ENCODE peak calls at places on chromosomes 16 and 17, in ten cellular contexts. One of them, this sample, is unnamed.

GRCh38 chr16:50864386-50864785 is 122.5 kb downstream of the CYLD start:
- DNase-seq in AG10803: no peak
- DNase-seq in Calu3: no peak
- DNase-seq in psoas muscle: no peak
- DNase-seq in CD8-positive, alpha-beta memory T cell: no peak
- DNase-seq in KG1: no peak
- DNase-seq in amygdala: no peak
- DNase-seq in NCI-H187: no peak
- DNase-seq in cardiac muscle cell: no peak
- DNase-seq in NCI-H2029: no peak
- DNase-seq in this sample: no peak

GRCh38 chr16:57759541-57760356 is 24.2 kb downstream of the KATNB1 start:
- DNase-seq in CD8-positive, alpha-beta memory T cell: no peak
- DNase-seq in cardiac muscle cell: no peak
- DNase-seq in AG10803: no peak
- DNase-seq in psoas muscle: peak; percentile 14
- DNase-seq in NCI-H2029: no peak
- DNase-seq in amygdala: no peak
- DNase-seq in NCI-H187: no peak
- DNase-seq in Calu3: peak; percentile 35
- DNase-seq in KG1: no peak
- DNase-seq in this sample: no peak

GRCh38 chr17:44308320-44308818 is at the start of gene RUNDC3A:
- DNase-seq in CD8-positive, alpha-beta memory T cell: peak; percentile 88
- DNase-seq in psoas muscle: peak; percentile 86
- DNase-seq in AG10803: peak; percentile 68
- DNase-seq in KG1: peak; percentile 28
- DNase-seq in cardiac muscle cell: peak; percentile 94
- DNase-seq in NCI-H2029: peak; percentile 17
- DNase-seq in Calu3: peak; percentile 95
- DNase-seq in NCI-H187: peak; percentile 68
- DNase-seq in amygdala: peak; percentile 39
- DNase-seq in this sample: peak; percentile 82

GRCh38 chr16:28202147-28202746 is 9.5 kb downstream of the XPO6 start:
- DNase-seq in NCI-H2029: no peak
- DNase-seq in AG10803: no peak
- DNase-seq in cardiac muscle cell: no peak
- DNase-seq in amygdala: no peak
- DNase-seq in KG1: no peak
- DNase-seq in psoas muscle: no peak
- DNase-seq in CD8-positive, alpha-beta memory T cell: no peak
- DNase-seq in NCI-H187: no peak
- DNase-seq in Calu3: no peak
- DNase-seq in this sample: peak; percentile 69

GRCh38 chr17:57935833-57936807 is 19.1 kb downstream of the CUEDC1 start:
- DNase-seq in cardiac muscle cell: peak; percentile 46
- DNase-seq in amygdala: no peak
- DNase-seq in AG10803: peak; percentile 87
- DNase-seq in psoas muscle: peak; percentile 69
- DNase-seq in CD8-positive, alpha-beta memory T cell: no peak
- DNase-seq in KG1: no peak
- DNase-seq in Calu3: peak; percentile 55
- DNase-seq in NCI-H2029: no peak
- DNase-seq in NCI-H187: no peak
- DNase-seq in this sample: no peak

GRCh38 chr16:3190949-3191353 is 2.9 kb downstream of the OR1F1 start:
- DNase-seq in NCI-H2029: no peak
- DNase-seq in Calu3: no peak
- DNase-seq in cardiac muscle cell: peak; percentile 21
- DNase-seq in AG10803: no peak
- DNase-seq in CD8-positive, alpha-beta memory T cell: no peak
- DNase-seq in NCI-H187: no peak
- DNase-seq in psoas muscle: no peak
- DNase-seq in KG1: no peak
- DNase-seq in amygdala: no peak
- DNase-seq in this sample: no peak

GRCh38 chr16:83031524-83031923 is 404.8 kb downstream of the CDH13 start:
- DNase-seq in NCI-H2029: peak; percentile 51
- DNase-seq in Calu3: no peak
- DNase-seq in AG10803: no peak
- DNase-seq in CD8-positive, alpha-beta memory T cell: no peak
- DNase-seq in amygdala: no peak
- DNase-seq in KG1: no peak
- DNase-seq in NCI-H187: no peak
- DNase-seq in cardiac muscle cell: no peak
- DNase-seq in psoas muscle: no peak
- DNase-seq in this sample: no peak

GRCh38 chr16:87809150-87809902 is 43.5 kb upstream of the KLHDC4 start:
- DNase-seq in NCI-H2029: no peak
- DNase-seq in KG1: no peak
- DNase-seq in psoas muscle: no peak
- DNase-seq in AG10803: no peak
- DNase-seq in Calu3: peak; percentile 46
- DNase-seq in NCI-H187: no peak
- DNase-seq in amygdala: no peak
- DNase-seq in CD8-positive, alpha-beta memory T cell: no peak
- DNase-seq in cardiac muscle cell: no peak
- DNase-seq in this sample: no peak

GRCh38 chr17:80678621-80679020 is 134.0 kb downstream of the RPTOR start:
- DNase-seq in NCI-H2029: peak; percentile 19
- DNase-seq in NCI-H187: no peak
- DNase-seq in psoas muscle: no peak
- DNase-seq in Calu3: no peak
- DNase-seq in CD8-positive, alpha-beta memory T cell: no peak
- DNase-seq in KG1: no peak
- DNase-seq in AG10803: peak; percentile 26
- DNase-seq in cardiac muscle cell: no peak
- DNase-seq in amygdala: no peak
- DNase-seq in this sample: peak; percentile 17

GRCh38 chr16:54374136-54374535 is 87.5 kb upstream of the IRX3 start:
- DNase-seq in AG10803: no peak
- DNase-seq in amygdala: no peak
- DNase-seq in NCI-H2029: no peak
- DNase-seq in NCI-H187: no peak
- DNase-seq in Calu3: no peak
- DNase-seq in CD8-positive, alpha-beta memory T cell: no peak
- DNase-seq in KG1: no peak
- DNase-seq in cardiac muscle cell: no peak
- DNase-seq in psoas muscle: no peak
- DNase-seq in this sample: no peak

GRCh38 chr16:30032083-30032819 is 1.2 kb upstream of the TLCD3B start:
- DNase-seq in CD8-positive, alpha-beta memory T cell: peak; percentile 70
- DNase-seq in amygdala: no peak
- DNase-seq in KG1: peak; percentile 40
- DNase-seq in NCI-H2029: peak; percentile 45
- DNase-seq in Calu3: peak; percentile 74
- DNase-seq in cardiac muscle cell: peak; percentile 71
- DNase-seq in psoas muscle: no peak
- DNase-seq in AG10803: peak; percentile 58
- DNase-seq in NCI-H187: peak; percentile 8
- DNase-seq in this sample: peak; percentile 65

GRCh38 chr17:73936908-73937627 is 266.4 kb upstream of the RPL38 start:
- DNase-seq in CD8-positive, alpha-beta memory T cell: no peak
- DNase-seq in AG10803: no peak
- DNase-seq in Calu3: no peak
- DNase-seq in psoas muscle: no peak
- DNase-seq in amygdala: no peak
- DNase-seq in cardiac muscle cell: no peak
- DNase-seq in NCI-H2029: no peak
- DNase-seq in KG1: no peak
- DNase-seq in NCI-H187: no peak
- DNase-seq in this sample: no peak

GRCh38 chr17:41782142-41782541 is 4.4 kb downstream of the JUP start:
- DNase-seq in CD8-positive, alpha-beta memory T cell: no peak
- DNase-seq in cardiac muscle cell: no peak
- DNase-seq in Calu3: no peak
- DNase-seq in AG10803: no peak
- DNase-seq in psoas muscle: peak; percentile 43
- DNase-seq in NCI-H2029: no peak
- DNase-seq in KG1: no peak
- DNase-seq in NCI-H187: no peak
- DNase-seq in amygdala: no peak
- DNase-seq in this sample: no peak

GRCh38 chr16:75263963-75264445 is 12.6 kb upstream of the BCAR1 start:
- DNase-seq in CD8-positive, alpha-beta memory T cell: no peak
- DNase-seq in amygdala: no peak
- DNase-seq in psoas muscle: peak; percentile 75
- DNase-seq in Calu3: no peak
- DNase-seq in KG1: no peak
- DNase-seq in AG10803: no peak
- DNase-seq in cardiac muscle cell: no peak
- DNase-seq in NCI-H2029: no peak
- DNase-seq in NCI-H187: no peak
- DNase-seq in this sample: no peak

GRCh38 chr17:41647940-41648410 is 23.6 kb upstream of the KRT17 start:
- DNase-seq in Calu3: peak; percentile 98
- DNase-seq in cardiac muscle cell: peak; percentile 90
- DNase-seq in NCI-H2029: no peak
- DNase-seq in CD8-positive, alpha-beta memory T cell: peak; percentile 88
- DNase-seq in psoas muscle: peak; percentile 88
- DNase-seq in amygdala: peak; percentile 30
- DNase-seq in KG1: peak; percentile 78
- DNase-seq in AG10803: peak; percentile 48
- DNase-seq in NCI-H187: peak; percentile 29
- DNase-seq in this sample: peak; percentile 88

GRCh38 chr17:68849673-68850260 is 105.4 kb downstream of the ABCA8 start:
- DNase-seq in NCI-H187: peak; percentile 15
- DNase-seq in AG10803: peak; percentile 68
- DNase-seq in CD8-positive, alpha-beta memory T cell: no peak
- DNase-seq in cardiac muscle cell: no peak
- DNase-seq in psoas muscle: no peak
- DNase-seq in NCI-H2029: peak; percentile 15
- DNase-seq in KG1: no peak
- DNase-seq in Calu3: peak; percentile 5
- DNase-seq in amygdala: no peak
- DNase-seq in this sample: no peak

GRCh38 chr17:81939881-81940385 is 2.8 kb upstream of the PYCR1 start:
- DNase-seq in amygdala: no peak
- DNase-seq in KG1: no peak
- DNase-seq in NCI-H2029: no peak
- DNase-seq in NCI-H187: no peak
- DNase-seq in Calu3: no peak
- DNase-seq in AG10803: peak; percentile 67
- DNase-seq in cardiac muscle cell: no peak
- DNase-seq in CD8-positive, alpha-beta memory T cell: no peak
- DNase-seq in psoas muscle: peak; percentile 78
- DNase-seq in this sample: no peak

GRCh38 chr17:6912110-6913051 is 80.9 kb upstream of the TEKT1 start:
- DNase-seq in CD8-positive, alpha-beta memory T cell: no peak
- DNase-seq in psoas muscle: no peak
- DNase-seq in NCI-H187: no peak
- DNase-seq in amygdala: no peak
- DNase-seq in AG10803: no peak
- DNase-seq in cardiac muscle cell: no peak
- DNase-seq in NCI-H2029: no peak
- DNase-seq in Calu3: no peak
- DNase-seq in KG1: no peak
- DNase-seq in this sample: no peak

GRCh38 chr16:4077083-4077714 is 39.0 kb downstream of the ADCY9 start:
- DNase-seq in NCI-H187: no peak
- DNase-seq in Calu3: no peak
- DNase-seq in NCI-H2029: peak; percentile 52
- DNase-seq in psoas muscle: no peak
- DNase-seq in cardiac muscle cell: no peak
- DNase-seq in AG10803: no peak
- DNase-seq in CD8-positive, alpha-beta memory T cell: no peak
- DNase-seq in amygdala: no peak
- DNase-seq in KG1: no peak
- DNase-seq in this sample: peak; percentile 51

GRCh38 chr16:85751665-85752501 is 987 bp upstream of the C16orf74 start:
- DNase-seq in CD8-positive, alpha-beta memory T cell: no peak
- DNase-seq in psoas muscle: no peak
- DNase-seq in amygdala: no peak
- DNase-seq in NCI-H2029: no peak
- DNase-seq in Calu3: no peak
- DNase-seq in KG1: no peak
- DNase-seq in NCI-H187: no peak
- DNase-seq in cardiac muscle cell: no peak
- DNase-seq in AG10803: no peak
- DNase-seq in this sample: no peak

GRCh38 chr17:80125656-80126448 is 21.1 kb downstream of the EIF4A3 start:
- DNase-seq in amygdala: no peak
- DNase-seq in cardiac muscle cell: no peak
- DNase-seq in NCI-H2029: no peak
- DNase-seq in AG10803: peak; percentile 94
- DNase-seq in KG1: no peak
- DNase-seq in NCI-H187: no peak
- DNase-seq in CD8-positive, alpha-beta memory T cell: no peak
- DNase-seq in psoas muscle: no peak
- DNase-seq in Calu3: no peak
- DNase-seq in this sample: no peak

GRCh38 chr17:17789828-17790672 is 46.7 kb downstream of the SREBF1 start:
- DNase-seq in amygdala: no peak
- DNase-seq in NCI-H2029: no peak
- DNase-seq in CD8-positive, alpha-beta memory T cell: no peak
- DNase-seq in Calu3: no peak
- DNase-seq in NCI-H187: no peak
- DNase-seq in psoas muscle: no peak
- DNase-seq in KG1: no peak
- DNase-seq in cardiac muscle cell: no peak
- DNase-seq in AG10803: no peak
- DNase-seq in this sample: no peak